ENCODE peak calls at places on chromosomes 13 and 19, in six cellular contexts. K, T, Z, G, H and U are unnamed samples.

GRCh38 chr19:45097776-45098520 is 5.0 kb downstream of the PPP1R37 start:
- DNase-seq in K (peak; percentile 45), T (no peak), Z (peak; percentile 65), G (peak; percentile 95), H (peak; percentile 68), U (no peak)

GRCh38 chr13:104008075-104008474 is 941.9 kb upstream of the SLC10A2 start:
- DNase-seq in K (no peak), T (no peak), Z (no peak), G (no peak), H (no peak), U (no peak)

GRCh38 chr19:19514215-19514633 is 1.1 kb downstream of the TSSK6 start:
- DNase-seq in K (no peak), T (no peak), Z (no peak), G (no peak), H (no peak), U (no peak)

GRCh38 chr13:25625361-25625760 is 253.6 kb downstream of the ATP8A2 start:
- DNase-seq in K (no peak), T (no peak), Z (no peak), G (no peak), H (no peak), U (no peak)

GRCh38 chr13:105363747-105364177 is 1171.7 kb downstream of the EFNB2 start:
- DNase-seq in K (peak; percentile 81), T (no peak), Z (no peak), G (no peak), H (no peak), U (no peak)

GRCh38 chr13:102495663-102496062 is 93.8 kb upstream of the FGF14 start:
- DNase-seq in K (no peak), T (peak; percentile 39), Z (no peak), G (no peak), H (no peak), U (no peak)

GRCh38 chr19:8304841-8305621 is 3.1 kb downstream of the CD320 start:
- DNase-seq in K (peak; percentile 0), T (peak; percentile 94), Z (no peak), G (no peak), H (peak; percentile 93), U (no peak)

GRCh38 chr13:109836629-109837607 is 50.5 kb upstream of the IRS2 start:
- DNase-seq in K (no peak), T (no peak), Z (no peak), G (no peak), H (no peak), U (peak; percentile 38)

GRCh38 chr19:5960005-5961001 is 17.6 kb downstream of the RANBP3 start:
- DNase-seq in K (no peak), T (no peak), Z (no peak), G (no peak), H (no peak), U (no peak)

GRCh38 chr19:4977299-4978174 is 8.6 kb downstream of the KDM4B start:
- DNase-seq in K (no peak), T (no peak), Z (no peak), G (no peak), H (no peak), U (no peak)

GRCh38 chr13:50989476-50989875 is 79.9 kb downstream of the RNASEH2B start:
- DNase-seq in K (no peak), T (peak; percentile 71), Z (no peak), G (no peak), H (peak; percentile 10), U (no peak)

GRCh38 chr19:1156305-1156801 is 17.7 kb downstream of the SBNO2 start:
- DNase-seq in K (no peak), T (no peak), Z (no peak), G (no peak), H (no peak), U (no peak)

GRCh38 chr19:46845959-46846459 is 4.6 kb downstream of the AP2S1 start:
- DNase-seq in K (no peak), T (no peak), Z (no peak), G (no peak), H (peak; percentile 41), U (no peak)

GRCh38 chr13:84446972-84447700 is 564.9 kb upstream of the SLITRK1 start:
- DNase-seq in K (no peak), T (peak; percentile 8), Z (no peak), G (no peak), H (no peak), U (no peak)

GRCh38 chr13:105538346-105538745 is 997.1 kb downstream of the EFNB2 start:
- DNase-seq in K (no peak), T (peak; percentile 41), Z (no peak), G (no peak), H (no peak), U (no peak)

GRCh38 chr19:49592486-49593232 is 1.7 kb downstream of the PRR12 start:
- DNase-seq in K (peak; percentile 24), T (peak; percentile 69), Z (no peak), G (peak; percentile 76), H (no peak), U (no peak)

GRCh38 chr19:2255112-2255845 is 938 bp downstream of the JSRP1 start:
- DNase-seq in K (no peak), T (no peak), Z (no peak), G (no peak), H (no peak), U (no peak)

GRCh38 chr19:33366127-33366526 is 7.4 kb upstream of the CEBPG start:
- DNase-seq in K (no peak), T (no peak), Z (no peak), G (no peak), H (no peak), U (no peak)

GRCh38 chr19:2188708-2189385 is 25.1 kb downstream of the DOT1L start:
- DNase-seq in K (no peak), T (no peak), Z (no peak), G (no peak), H (no peak), U (no peak)

GRCh38 chr19:49165111-49165750 is 7.6 kb downstream of the TRPM4 start:
- DNase-seq in K (no peak), T (peak; percentile 29), Z (no peak), G (no peak), H (no peak), U (no peak)

GRCh38 chr13:49669735-49670309 is 21.5 kb downstream of the EBPL start:
- DNase-seq in K (peak; percentile 59), T (peak; percentile 80), Z (peak; percentile 67), G (peak; percentile 28), H (peak; percentile 57), U (no peak)

GRCh38 chr19:47713046-47714021 is at the start of gene EHD2:
- DNase-seq in K (peak; percentile 15), T (peak; percentile 78), Z (no peak), G (peak; percentile 69), H (peak; percentile 97), U (no peak)

DNA sequence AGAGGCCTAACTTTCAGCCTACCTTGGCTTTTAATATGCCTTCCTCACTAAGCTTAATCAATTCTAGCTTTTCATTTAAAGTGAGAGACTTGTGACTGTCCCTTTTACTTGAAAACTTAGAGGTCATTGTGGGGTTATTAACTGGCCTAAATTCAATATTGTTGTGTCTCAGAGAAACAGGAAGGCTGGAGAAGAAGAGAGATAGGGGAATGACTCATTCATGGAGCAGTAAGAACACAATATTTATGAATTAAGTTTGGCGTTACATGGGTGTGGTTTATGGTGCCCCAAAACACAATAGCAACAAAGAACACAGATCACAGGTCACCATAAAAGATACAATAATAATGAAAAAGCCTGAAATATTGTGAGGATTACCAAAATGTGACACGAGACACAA is 612.1 kb downstream of the TBC1D4 start:
- DNase-seq in K (no peak), T (no peak), Z (no peak), G (no peak), H (no peak), U (no peak)
- TF ChIP-seq REST in K (no peak), T (no peak), Z (no peak), G (no peak), H (no peak), U (no peak)

DNA sequence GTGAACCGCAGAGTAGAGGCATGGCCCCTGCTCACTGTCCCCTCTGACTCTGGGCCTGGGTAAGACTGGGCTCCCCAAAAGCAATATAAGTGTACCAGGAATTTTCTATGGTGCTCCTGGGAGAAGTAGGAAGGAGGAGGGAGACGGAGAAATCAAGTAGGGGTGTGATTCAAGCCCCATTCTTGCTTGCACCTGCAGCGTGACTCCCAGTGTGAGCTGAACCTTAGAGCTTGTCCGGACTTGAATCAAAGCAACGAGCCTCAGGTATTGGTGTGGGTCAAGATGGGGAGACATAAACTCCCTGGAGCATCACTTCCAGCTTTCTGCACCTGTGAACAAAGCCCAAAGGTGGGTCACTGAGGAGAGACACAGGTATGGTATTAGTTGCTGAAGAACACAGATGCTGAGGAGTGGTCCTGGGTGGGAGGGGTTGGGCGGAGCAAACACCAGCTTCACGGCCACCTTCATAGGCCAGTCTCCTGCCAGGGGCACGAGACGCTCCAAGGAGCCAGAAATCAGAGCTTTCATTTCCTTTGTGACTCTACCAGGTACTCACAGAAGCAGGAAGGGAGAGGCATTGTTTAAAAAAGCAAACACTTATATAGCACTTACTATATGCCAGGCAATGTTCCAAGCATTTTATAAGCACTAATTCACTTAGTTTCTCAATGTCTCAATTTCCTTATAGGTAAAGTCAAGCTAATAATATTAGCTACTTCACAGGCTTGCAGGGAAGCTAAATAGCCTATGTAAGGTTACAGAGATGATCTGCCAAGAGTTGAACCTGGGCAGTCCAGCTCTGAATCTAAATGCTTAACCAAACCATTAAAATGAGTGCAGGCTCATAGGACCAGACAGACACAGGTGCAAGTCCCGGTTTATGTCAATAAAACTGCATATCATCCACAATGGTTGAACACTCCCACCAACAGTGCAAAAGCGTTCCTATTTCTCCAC is 775.3 kb downstream of the UQCRFS1 start:
- DNase-seq in K (no peak), T (no peak), Z (no peak), G (no peak), H (no peak), U (no peak)
- H3K27ac ChIP-seq in K (no peak overlapping the region), T (no peak overlapping the region), Z (no peak overlapping the region), G (no peak overlapping the region), H (no peak overlapping the region), U (no peak overlapping the region)

DNA sequence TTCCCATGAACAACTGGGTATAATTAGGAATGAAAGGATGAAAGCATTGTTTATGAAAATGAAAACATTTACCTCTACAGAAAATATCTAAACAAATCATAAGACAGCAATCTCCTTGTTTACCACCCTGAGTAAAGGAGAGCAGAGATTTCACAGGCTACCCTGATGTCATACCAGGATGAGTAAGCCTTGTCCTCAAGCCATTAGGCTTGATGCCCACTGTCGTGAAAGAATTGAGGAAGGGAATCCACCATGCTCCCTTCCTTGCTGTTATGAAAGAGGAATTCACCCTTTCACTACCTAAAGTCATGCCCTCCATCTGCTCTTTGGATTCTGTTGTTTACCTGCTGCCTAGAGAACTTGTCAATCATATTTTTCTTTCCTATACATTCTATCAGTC is 877.4 kb upstream of the PCDH20 start:
- DNase-seq in K (no peak), T (no peak), Z (no peak), G (no peak), H (no peak), U (no peak)
- TF ChIP-seq REST in K (no peak), T (no peak), Z (no peak), G (no peak), H (no peak), U (no peak)

GRCh38 chr19:3357731-3358391 is 8.5 kb upstream of the NFIC start:
- DNase-seq in K (no peak), T (peak; percentile 72), Z (no peak), G (no peak), H (peak; percentile 61), U (no peak)
- H3K27ac ChIP-seq in K (no peak overlapping the region), T (no peak overlapping the region), Z (peak overlapping the region; percentile 48), G (peak overlapping the region; percentile 100), H (no peak overlapping the region), U (peak overlapping the region; percentile 6)